ENCODE peak calls at places on chromosomes 5 and 9, in ten cellular contexts. One of them, this sample, is unnamed.
A peak's percentile ranks its signal among the peaks of the same experiment; 100 is the strongest.

GRCh38 chr5:93886917-93887361 is 145.5 kb upstream of the POU5F2 start:
- DNase-seq in tibial artery: no peak
- DNase-seq in AG04450: no peak
- DNase-seq in psoas muscle: no peak
- DNase-seq in IMR-90: peak; percentile 21
- DNase-seq in aorta: no peak
- DNase-seq in cardiac muscle cell: no peak
- DNase-seq in A549: no peak
- DNase-seq in left lung: no peak
- DNase-seq in PC-9: no peak
- DNase-seq in this sample: no peak

GRCh38 chr5:72156921-72157320 is 49.6 kb downstream of the MAP1B start:
- DNase-seq in tibial artery: no peak
- DNase-seq in AG04450: peak; percentile 94
- DNase-seq in psoas muscle: no peak
- DNase-seq in IMR-90: peak; percentile 98
- DNase-seq in aorta: no peak
- DNase-seq in cardiac muscle cell: no peak
- DNase-seq in A549: no peak
- DNase-seq in left lung: no peak
- DNase-seq in PC-9: no peak
- DNase-seq in this sample: no peak

GRCh38 chr5:144203750-144204596 is 33.3 kb downstream of the KCTD16 start:
- DNase-seq in tibial artery: no peak
- DNase-seq in AG04450: no peak
- DNase-seq in psoas muscle: no peak
- DNase-seq in IMR-90: peak; percentile 82
- DNase-seq in aorta: no peak
- DNase-seq in cardiac muscle cell: peak; percentile 68
- DNase-seq in A549: peak; percentile 79
- DNase-seq in left lung: no peak
- DNase-seq in PC-9: peak; percentile 42
- DNase-seq in this sample: no peak

GRCh38 chr9:136697821-136698526 is 10.7 kb upstream of the AGPAT2 start:
- DNase-seq in tibial artery: no peak
- DNase-seq in AG04450: no peak
- DNase-seq in psoas muscle: no peak
- DNase-seq in IMR-90: no peak
- DNase-seq in aorta: no peak
- DNase-seq in cardiac muscle cell: no peak
- DNase-seq in A549: no peak
- DNase-seq in left lung: no peak
- DNase-seq in PC-9: no peak
- DNase-seq in this sample: no peak

GRCh38 chr9:74133921-74134320 is 363.2 kb upstream of the RORB start:
- DNase-seq in tibial artery: no peak
- DNase-seq in AG04450: no peak
- DNase-seq in psoas muscle: no peak
- DNase-seq in IMR-90: no peak
- DNase-seq in aorta: no peak
- DNase-seq in cardiac muscle cell: no peak
- DNase-seq in A549: no peak
- DNase-seq in left lung: peak; percentile 22
- DNase-seq in PC-9: no peak
- DNase-seq in this sample: no peak

GRCh38 chr5:133397432-133397831 is 214.9 kb downstream of the FSTL4 start:
- DNase-seq in tibial artery: no peak
- DNase-seq in AG04450: no peak
- DNase-seq in psoas muscle: no peak
- DNase-seq in IMR-90: no peak
- DNase-seq in aorta: no peak
- DNase-seq in cardiac muscle cell: no peak
- DNase-seq in A549: no peak
- DNase-seq in left lung: no peak
- DNase-seq in PC-9: no peak
- DNase-seq in this sample: no peak

GRCh38 chr5:72445969-72446368 is 61.2 kb downstream of the ZNF366 start:
- DNase-seq in tibial artery: no peak
- DNase-seq in AG04450: no peak
- DNase-seq in psoas muscle: no peak
- DNase-seq in IMR-90: no peak
- DNase-seq in aorta: no peak
- DNase-seq in cardiac muscle cell: no peak
- DNase-seq in A549: no peak
- DNase-seq in left lung: no peak
- DNase-seq in PC-9: no peak
- DNase-seq in this sample: no peak

GRCh38 chr5:170747851-170748250 is 35.7 kb upstream of the GABRP start:
- DNase-seq in tibial artery: no peak
- DNase-seq in AG04450: no peak
- DNase-seq in psoas muscle: no peak
- DNase-seq in IMR-90: no peak
- DNase-seq in aorta: no peak
- DNase-seq in cardiac muscle cell: peak; percentile 64
- DNase-seq in A549: peak; percentile 42
- DNase-seq in left lung: no peak
- DNase-seq in PC-9: no peak
- DNase-seq in this sample: no peak

GRCh38 chr5:21646469-21646868 is 1206.7 kb downstream of the CDH12 start:
- DNase-seq in tibial artery: no peak
- DNase-seq in AG04450: no peak
- DNase-seq in psoas muscle: no peak
- DNase-seq in IMR-90: peak; percentile 40
- DNase-seq in aorta: no peak
- DNase-seq in cardiac muscle cell: no peak
- DNase-seq in A549: no peak
- DNase-seq in left lung: no peak
- DNase-seq in PC-9: no peak
- DNase-seq in this sample: no peak

GRCh38 chr5:8813180-8813579 is 732.7 kb downstream of the SEMA5A start:
- DNase-seq in tibial artery: no peak
- DNase-seq in AG04450: no peak
- DNase-seq in psoas muscle: no peak
- DNase-seq in IMR-90: no peak
- DNase-seq in aorta: no peak
- DNase-seq in cardiac muscle cell: no peak
- DNase-seq in A549: no peak
- DNase-seq in left lung: no peak
- DNase-seq in PC-9: no peak
- DNase-seq in this sample: no peak

GRCh38 chr5:8814081-8814480 is 731.8 kb downstream of the SEMA5A start:
- DNase-seq in tibial artery: no peak
- DNase-seq in AG04450: no peak
- DNase-seq in psoas muscle: no peak
- DNase-seq in IMR-90: no peak
- DNase-seq in aorta: no peak
- DNase-seq in cardiac muscle cell: no peak
- DNase-seq in A549: no peak
- DNase-seq in left lung: no peak
- DNase-seq in PC-9: no peak
- DNase-seq in this sample: no peak
- H3K9me3 ChIP-seq in tibial artery: no peaks in the 10 kb centered on the region
- H3K9me3 ChIP-seq in AG04450: peaks cover 5% of the 10 kb centered on the region
- H3K9me3 ChIP-seq in psoas muscle: no peaks in the 10 kb centered on the region
- H3K9me3 ChIP-seq in IMR-90: peaks cover 4% of the 10 kb centered on the region
- H3K9me3 ChIP-seq in aorta: peaks cover 5% of the 10 kb centered on the region
- H3K9me3 ChIP-seq in cardiac muscle cell: no peaks in the 10 kb centered on the region
- H3K9me3 ChIP-seq in A549: peaks cover 7% of the 10 kb centered on the region
- H3K9me3 ChIP-seq in left lung: no peaks in the 10 kb centered on the region
- H3K9me3 ChIP-seq in PC-9: peaks cover 3% of the 10 kb centered on the region
- H3K9me3 ChIP-seq in this sample: no peaks in the 10 kb centered on the region

GRCh38 chr9:137989156-137989555 is 111.6 kb downstream of the CACNA1B start:
- DNase-seq in tibial artery: no peak
- DNase-seq in AG04450: no peak
- DNase-seq in psoas muscle: no peak
- DNase-seq in IMR-90: no peak
- DNase-seq in aorta: no peak
- DNase-seq in cardiac muscle cell: no peak
- DNase-seq in A549: no peak
- DNase-seq in left lung: no peak
- DNase-seq in PC-9: no peak
- DNase-seq in this sample: no peak

GRCh38 chr9:137987244-137988030 is 109.9 kb downstream of the CACNA1B start:
- DNase-seq in tibial artery: peak; percentile 37
- DNase-seq in AG04450: no peak
- DNase-seq in psoas muscle: no peak
- DNase-seq in IMR-90: no peak
- DNase-seq in aorta: no peak
- DNase-seq in cardiac muscle cell: no peak
- DNase-seq in A549: no peak
- DNase-seq in left lung: no peak
- DNase-seq in PC-9: peak; percentile 48
- DNase-seq in this sample: no peak

GRCh38 chr9:137988051-137988450 is 110.5 kb downstream of the CACNA1B start:
- DNase-seq in tibial artery: peak; percentile 34
- DNase-seq in AG04450: no peak
- DNase-seq in psoas muscle: no peak
- DNase-seq in IMR-90: no peak
- DNase-seq in aorta: no peak
- DNase-seq in cardiac muscle cell: no peak
- DNase-seq in A549: no peak
- DNase-seq in left lung: no peak
- DNase-seq in PC-9: no peak
- DNase-seq in this sample: no peak

GRCh38 chr9:137989999-137990715 is 112.6 kb downstream of the CACNA1B start:
- DNase-seq in tibial artery: peak; percentile 44
- DNase-seq in AG04450: no peak
- DNase-seq in psoas muscle: no peak
- DNase-seq in IMR-90: no peak
- DNase-seq in aorta: no peak
- DNase-seq in cardiac muscle cell: no peak
- DNase-seq in A549: no peak
- DNase-seq in left lung: no peak
- DNase-seq in PC-9: no peak
- DNase-seq in this sample: no peak

DNA sequence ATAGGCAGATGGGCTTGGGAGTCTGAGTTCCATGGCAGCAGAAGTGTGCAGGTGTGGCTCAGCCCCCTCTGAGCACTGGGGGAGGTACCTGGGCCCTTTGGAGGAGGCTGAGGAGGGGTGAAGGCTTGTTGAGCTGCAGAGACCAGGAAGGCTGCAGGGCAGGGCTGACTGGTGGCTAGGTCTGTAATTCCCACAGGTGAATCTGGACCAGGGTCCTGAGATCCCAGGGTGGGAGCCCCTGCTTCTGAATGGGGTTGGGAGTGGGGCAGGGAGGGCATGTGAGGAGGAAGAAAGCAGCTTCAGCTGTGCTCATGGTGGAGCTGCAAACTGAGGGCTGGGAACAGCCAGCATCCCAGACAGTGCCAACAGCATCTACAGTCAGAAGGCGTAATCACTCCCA is 111.1 kb downstream of the CACNA1B start:
- DNase-seq in tibial artery: peak; percentile 40
- DNase-seq in AG04450: no peak
- DNase-seq in psoas muscle: no peak
- DNase-seq in IMR-90: no peak
- DNase-seq in aorta: no peak
- DNase-seq in cardiac muscle cell: no peak
- DNase-seq in A549: no peak
- DNase-seq in left lung: no peak
- DNase-seq in PC-9: no peak
- DNase-seq in this sample: no peak
- H3K9me3 ChIP-seq in tibial artery: no peaks in the 10 kb centered on the region
- H3K9me3 ChIP-seq in AG04450: peaks cover 61% of the 10 kb centered on the region
- H3K9me3 ChIP-seq in psoas muscle: no peaks in the 10 kb centered on the region
- H3K9me3 ChIP-seq in IMR-90: peaks cover 50% of the 10 kb centered on the region
- H3K9me3 ChIP-seq in aorta: peaks cover 1% of the 10 kb centered on the region
- H3K9me3 ChIP-seq in cardiac muscle cell: no peaks in the 10 kb centered on the region
- H3K9me3 ChIP-seq in A549: no peaks in the 10 kb centered on the region
- H3K9me3 ChIP-seq in left lung: no peaks in the 10 kb centered on the region
- H3K9me3 ChIP-seq in PC-9: no peaks in the 10 kb centered on the region
- H3K9me3 ChIP-seq in this sample: no peaks in the 10 kb centered on the region

GRCh38 chr5:141342773-141343172 is 856 bp upstream of the PCDHGA3 start:
- DNase-seq in tibial artery: no peak
- DNase-seq in AG04450: no peak
- DNase-seq in psoas muscle: no peak
- DNase-seq in IMR-90: no peak
- DNase-seq in aorta: no peak
- DNase-seq in cardiac muscle cell: peak; percentile 20
- DNase-seq in A549: no peak
- DNase-seq in left lung: no peak
- DNase-seq in PC-9: no peak
- DNase-seq in this sample: no peak
- H3K9me3 ChIP-seq in tibial artery: peaks cover 100% of the 10 kb centered on the region
- H3K9me3 ChIP-seq in AG04450: peaks cover 55% of the 10 kb centered on the region
- H3K9me3 ChIP-seq in psoas muscle: peaks cover 23% of the 10 kb centered on the region
- H3K9me3 ChIP-seq in IMR-90: peaks cover 49% of the 10 kb centered on the region
- H3K9me3 ChIP-seq in aorta: peaks cover 42% of the 10 kb centered on the region
- H3K9me3 ChIP-seq in cardiac muscle cell: no peaks in the 10 kb centered on the region
- H3K9me3 ChIP-seq in A549: peaks cover 37% of the 10 kb centered on the region
- H3K9me3 ChIP-seq in left lung: no peaks in the 10 kb centered on the region
- H3K9me3 ChIP-seq in PC-9: peaks cover 4% of the 10 kb centered on the region
- H3K9me3 ChIP-seq in this sample: peaks cover 25% of the 10 kb centered on the region

GRCh38 chr5:134976841-134977240 is 9.1 kb downstream of the CATSPER3 start:
- DNase-seq in tibial artery: no peak
- DNase-seq in AG04450: no peak
- DNase-seq in psoas muscle: no peak
- DNase-seq in IMR-90: no peak
- DNase-seq in aorta: no peak
- DNase-seq in cardiac muscle cell: no peak
- DNase-seq in A549: no peak
- DNase-seq in left lung: no peak
- DNase-seq in PC-9: no peak
- DNase-seq in this sample: no peak
- H3K9me3 ChIP-seq in tibial artery: peaks cover 28% of the 10 kb centered on the region
- H3K9me3 ChIP-seq in AG04450: peaks cover 20% of the 10 kb centered on the region
- H3K9me3 ChIP-seq in psoas muscle: peaks cover 18% of the 10 kb centered on the region
- H3K9me3 ChIP-seq in IMR-90: peaks cover 6% of the 10 kb centered on the region
- H3K9me3 ChIP-seq in aorta: peaks cover 4% of the 10 kb centered on the region
- H3K9me3 ChIP-seq in cardiac muscle cell: no peaks in the 10 kb centered on the region
- H3K9me3 ChIP-seq in A549: peaks cover 31% of the 10 kb centered on the region
- H3K9me3 ChIP-seq in left lung: no peaks in the 10 kb centered on the region
- H3K9me3 ChIP-seq in PC-9: peaks cover 9% of the 10 kb centered on the region
- H3K9me3 ChIP-seq in this sample: peaks cover 2% of the 10 kb centered on the region

This sample was measured in T-helper 17 cell.